ENCODE peak calls at places on chromosome 9, in four cellular contexts. W is hepatocyte, S is AG09309, M is A549. N is an unnamed sample.

GRCh38 chr9:125603478-125604021 is 103.5 kb downstream of the MAPKAP1 start:
- DNase-seq in M (no peak), W (no peak), S (no peak), N (no peak)

GRCh38 chr9:128685636-128686489 is 3.2 kb upstream of the SET start:
- DNase-seq in S (no peak), M (no peak), W (peak), N (no peak)

GRCh38 chr9:16213781-16214515 is 656.5 kb downstream of the BNC2 start:
- DNase-seq in M (peak), S (peak), W (peak), N (no peak)

GRCh38 chr9:127915801-127916664 is 808 bp downstream of the ST6GALNAC4 start:
- DNase-seq in S (no peak), W (no peak), M (no peak), N (no peak)

GRCh38 chr9:11319477-11320060 is 706.8 kb upstream of the PTPRD start:
- DNase-seq in M (peak), W (peak), S (no peak), N (peak)

GRCh38 chr9:1876891-1877496 is 138.2 kb upstream of the SMARCA2 start:
- DNase-seq in S (no peak), M (no peak), W (no peak), N (no peak)

GRCh38 chr9:112665347-112665746 is 52.6 kb downstream of the INIP start:
- DNase-seq in M (peak), W (no peak), S (peak), N (no peak)

GRCh38 chr9:117028103-117028858 is 341.2 kb downstream of the TRIM32 start:
- DNase-seq in M (no peak), W (no peak), S (no peak), N (no peak)

GRCh38 chr9:19313573-19313972 is 66.5 kb downstream of the RPS6 start:
- DNase-seq in W (no peak), M (no peak), S (no peak), N (no peak)

GRCh38 chr9:72718503-72718902 is 197.1 kb downstream of the TMC1 start:
- DNase-seq in S (no peak), M (no peak), W (no peak), N (no peak)

GRCh38 chr9:2241461-2241874 is 226.3 kb downstream of the SMARCA2 start:
- DNase-seq in M (peak), S (peak), W (peak), N (no peak)

GRCh38 chr9:129146441-129146933 is 31.6 kb downstream of the IER5L start:
- DNase-seq in S (no peak), M (no peak), W (peak), N (no peak)

GRCh38 chr9:129490583-129491485 is 130.1 kb downstream of the C9orf50 start:
- DNase-seq in W (peak), S (no peak), M (peak), N (no peak)

GRCh38 chr9:6944093-6944551 is 186.3 kb downstream of the KDM4C start:
- DNase-seq in W (no peak), S (peak), M (no peak), N (no peak)
- TF ChIP-seq CTCF in W (no peak), S (no peak), M (peak), N (no peak)

DNA sequence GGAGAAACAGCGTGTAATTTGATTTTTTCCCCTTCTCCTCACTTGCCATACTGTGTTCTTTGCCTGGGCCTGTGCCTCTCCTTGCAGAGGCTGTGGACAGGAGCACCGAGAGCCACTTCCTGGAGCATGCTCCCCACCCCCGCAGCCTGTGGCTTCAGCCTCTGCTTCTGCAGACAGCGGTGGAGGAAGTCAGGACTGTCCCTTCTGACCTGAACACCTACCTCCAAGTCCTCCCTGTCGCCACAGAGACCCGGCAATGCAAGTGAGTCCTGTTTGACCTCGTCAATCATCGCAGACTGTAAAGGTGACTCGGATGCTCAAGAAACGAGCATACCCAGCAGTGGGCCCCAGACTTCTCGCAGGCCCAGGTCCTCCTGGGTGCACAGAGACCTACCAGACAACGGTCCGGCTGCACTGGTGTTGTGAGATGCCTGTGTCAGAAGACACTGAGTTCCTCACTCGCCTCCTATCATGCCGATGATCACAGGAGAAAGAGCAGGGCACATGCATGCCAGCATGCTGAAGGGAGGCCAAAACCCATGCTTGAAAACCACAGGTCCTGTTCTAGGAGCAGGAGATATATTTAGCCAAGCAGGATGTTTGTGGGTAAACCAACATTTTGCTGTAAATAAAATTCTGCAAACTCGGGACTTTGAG is 198.8 kb downstream of the AUH start:
- DNase-seq in W (peak), M (no peak), S (no peak), N (no peak)
- H3K4me3 ChIP-seq in W (no peak), M (no peak), S (no peak), N (no peak)

GRCh38 chr9:79471577-79472543 is 99.9 kb upstream of the TLE4 start:
- DNase-seq in M (no peak), S (peak), W (peak), N (no peak)
- TF ChIP-seq CTCF in M (peak), S (peak), W (peak), N (no peak)

DNA sequence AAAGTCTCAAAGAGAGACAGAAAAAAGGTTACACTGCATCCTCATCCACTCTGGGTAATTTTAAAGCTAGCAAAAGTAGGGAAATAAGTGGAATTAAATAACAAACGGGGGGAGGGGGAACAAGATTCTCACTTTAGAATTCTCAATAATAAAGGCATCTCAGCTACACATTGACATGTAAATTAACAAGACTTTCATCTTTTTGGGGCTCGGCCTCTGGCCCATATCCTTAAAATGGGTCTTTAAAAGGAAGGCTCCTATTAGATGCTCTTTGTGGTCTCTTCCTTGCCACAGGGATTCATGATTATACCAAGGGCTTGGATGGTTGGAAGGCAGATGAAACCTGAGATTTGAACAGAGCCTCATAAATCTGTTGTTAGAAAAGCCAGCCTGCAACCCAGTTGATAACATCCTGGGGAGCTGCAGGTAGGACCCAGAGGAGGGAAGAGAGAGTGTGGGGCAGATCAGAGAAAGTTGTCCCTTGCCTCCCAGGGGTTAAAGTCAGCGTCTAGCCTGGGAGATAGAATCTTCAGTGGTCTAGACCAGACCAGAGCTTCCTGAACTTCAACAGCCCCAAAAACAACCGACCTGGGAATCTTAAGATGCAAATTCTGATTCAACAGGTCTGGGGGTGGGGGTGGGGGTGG is 135.9 kb downstream of the GCNT1 start:
- DNase-seq in W (no peak), M (no peak), S (no peak), N (no peak)
- H3K4me3 ChIP-seq in W (no peak), M (no peak), S (no peak), N (no peak)

GRCh38 chr9:123417289-123418051 is 61.5 kb downstream of the CRB2 start:
- DNase-seq in W (no peak), S (no peak), M (no peak), N (no peak)
- TF ChIP-seq CTCF in W (no peak), S (no peak), M (no peak), N (no peak)

DNA sequence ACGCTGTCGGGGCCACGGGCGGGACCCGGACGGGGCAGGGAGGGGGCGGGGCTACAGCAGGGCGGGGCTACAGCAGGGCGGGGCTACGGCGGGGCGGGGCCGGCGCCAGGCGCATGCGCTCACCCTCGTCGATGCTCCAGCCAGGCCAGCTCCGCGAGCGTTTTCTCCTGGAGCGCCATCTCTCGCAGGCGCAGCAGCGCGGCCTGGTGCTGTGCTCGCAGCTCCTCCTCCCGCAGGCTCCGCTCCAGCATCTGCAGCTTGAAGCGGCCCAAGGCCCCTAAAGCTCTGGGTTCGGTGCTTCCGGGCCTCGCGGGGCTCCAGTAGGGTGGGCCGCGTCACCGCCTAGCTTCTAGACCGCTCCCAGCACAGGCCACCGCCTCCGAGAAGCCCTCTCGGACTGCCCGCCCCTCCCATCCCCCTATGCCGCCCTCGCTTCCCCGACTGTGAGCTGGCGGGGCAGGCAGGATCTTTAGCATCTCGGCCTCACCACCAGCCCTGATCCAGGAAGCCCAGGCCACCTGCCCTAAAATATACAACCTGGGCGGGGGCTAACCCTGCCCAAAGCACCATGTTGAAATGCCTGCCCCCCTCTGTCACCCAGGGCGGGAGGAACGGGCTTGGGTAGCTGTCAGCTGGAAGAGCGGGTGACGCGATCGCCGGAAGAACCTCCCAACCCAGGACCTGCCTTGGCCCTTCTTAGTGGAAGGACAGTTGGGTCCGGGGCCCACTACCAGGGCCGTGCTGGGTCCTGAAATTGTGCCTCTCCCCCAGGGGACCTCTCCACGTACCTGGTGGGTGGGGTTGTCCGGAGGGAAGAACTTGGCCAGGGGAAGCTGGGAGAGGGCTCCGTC is 21.9 kb upstream of the QSOX2 start:
- DNase-seq in S (peak), W (peak), M (peak), N (peak)
- H3K4me3 ChIP-seq in S (peak), W (peak), M (peak), N (peak)

GRCh38 chr9:136847827-136848392 is 1.3 kb upstream of the PHPT1 start:
- DNase-seq in S (no peak), M (peak), W (peak), N (peak)
- TF ChIP-seq CTCF in S (no peak), M (no peak), W (no peak), N (no peak)

DNA sequence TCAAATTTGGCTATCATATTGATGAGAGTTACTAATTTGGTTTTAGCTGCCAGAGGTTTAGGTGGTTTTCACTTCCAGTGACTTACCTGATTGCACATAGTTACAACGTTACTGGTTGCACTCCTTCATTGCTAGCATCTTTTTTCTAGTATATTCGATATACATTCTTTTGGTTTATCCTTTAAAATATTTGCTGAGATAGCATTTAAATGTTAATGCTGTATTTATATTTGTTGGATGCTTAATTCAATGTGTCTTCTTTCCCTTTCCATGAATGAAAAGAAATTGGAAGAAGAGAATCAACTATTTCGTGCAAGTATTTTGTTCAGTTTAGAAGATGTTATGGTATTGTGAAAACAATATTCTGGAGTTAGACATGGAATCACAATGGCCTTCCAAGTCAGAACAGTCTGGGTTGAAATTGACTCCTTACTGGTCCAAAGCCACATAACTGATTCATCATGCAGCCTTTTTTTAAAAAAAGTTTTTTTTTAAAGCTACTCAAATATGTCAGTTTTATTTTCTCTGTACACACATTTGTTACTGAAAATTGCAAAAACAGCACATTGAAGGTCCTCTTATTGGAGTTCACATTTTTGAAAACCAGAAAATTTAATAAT is 2.2 kb downstream of the SPIN1 start:
- DNase-seq in M (no peak), W (no peak), S (no peak), N (no peak)
- H3K4me3 ChIP-seq in M (no peak), W (no peak), S (no peak), N (no peak)